ENCODE peak calls at places on chromosomes 6 and 20, in four cellular contexts. One of them, this sample, is unnamed.

GRCh38 chr6:154347981-154348380 is 8.6 kb downstream of the IPCEF1 start:
- DNase-seq in neural progenitor cell: no peak
- DNase-seq in NCI-H1105: no peak
- DNase-seq in non-pigmented ciliary epithelial cell: no peak
- DNase-seq in this sample: no peak

GRCh38 chr20:22449115-22449973 is 135.0 kb downstream of the FOXA2 start:
- DNase-seq in NCI-H1105: no peak
- DNase-seq in neural progenitor cell: no peak
- DNase-seq in non-pigmented ciliary epithelial cell: no peak
- DNase-seq in this sample: peak; percentile 70

GRCh38 chr20:50256577-50256976 is 65.9 kb downstream of the CEBPB start:
- DNase-seq in NCI-H1105: no peak
- DNase-seq in non-pigmented ciliary epithelial cell: no peak
- DNase-seq in neural progenitor cell: no peak
- DNase-seq in this sample: no peak

GRCh38 chr20:19817017-19817416 is 59.0 kb downstream of the RIN2 start:
- DNase-seq in non-pigmented ciliary epithelial cell: peak; percentile 91
- DNase-seq in neural progenitor cell: no peak
- DNase-seq in NCI-H1105: no peak
- DNase-seq in this sample: no peak

GRCh38 chr20:64108731-64109389 is 1.5 kb upstream of the NPBWR2 start:
- DNase-seq in NCI-H1105: no peak
- DNase-seq in non-pigmented ciliary epithelial cell: no peak
- DNase-seq in neural progenitor cell: no peak
- DNase-seq in this sample: no peak

GRCh38 chr6:118054082-118054481 is 147.0 kb downstream of the SLC35F1 start:
- DNase-seq in NCI-H1105: no peak
- DNase-seq in non-pigmented ciliary epithelial cell: no peak
- DNase-seq in neural progenitor cell: no peak
- DNase-seq in this sample: no peak

GRCh38 chr20:37827605-37828004 is 75.3 kb upstream of the VSTM2L start:
- DNase-seq in NCI-H1105: no peak
- DNase-seq in non-pigmented ciliary epithelial cell: no peak
- DNase-seq in neural progenitor cell: no peak
- DNase-seq in this sample: no peak

GRCh38 chr6:36028887-36029324 is 1.3 kb downstream of the MAPK14 start:
- DNase-seq in NCI-H1105: peak; percentile 31
- DNase-seq in non-pigmented ciliary epithelial cell: peak; percentile 38
- DNase-seq in neural progenitor cell: peak; percentile 62
- DNase-seq in this sample: peak; percentile 15